ENCODE peak calls at places on chromosomes 12 and 14, in four cellular contexts. F, I, M and A are unnamed samples.

GRCh38 chr12:26833692-26834168 is 736 bp upstream of the ITPR2 start:
- DNase-seq in F (peak; percentile 24), I (no peak), M (peak; percentile 22), A (peak; percentile 41)

GRCh38 chr12:15796493-15797141 is 7.4 kb upstream of the EPS8 start:
- DNase-seq in F (no peak), I (no peak), M (no peak), A (no peak)

GRCh38 chr14:86815341-86815740 is 1177.6 kb downstream of the GALC start:
- DNase-seq in F (no peak), I (no peak), M (no peak), A (no peak)

GRCh38 chr12:124776126-124776513 is 87.5 kb downstream of the SCARB1 start:
- DNase-seq in F (no peak), I (no peak), M (no peak), A (no peak)

GRCh38 chr14:105472496-105472991 is 2.1 kb upstream of the CRIP2 start:
- DNase-seq in F (no peak), I (no peak), M (no peak), A (no peak)

GRCh38 chr12:104680070-104680469 is 223.3 kb downstream of the CHST11 start:
- DNase-seq in F (peak; percentile 22), I (peak; percentile 23), M (no peak), A (no peak)

GRCh38 chr12:3597526-3598210 is 106.7 kb downstream of the PRMT8 start:
- DNase-seq in F (no peak), I (no peak), M (no peak), A (no peak)

GRCh38 chr14:101552786-101553231 is 8.5 kb upstream of the DIO3 start:
- DNase-seq in F (no peak), I (no peak), M (no peak), A (no peak)

GRCh38 chr14:104858811-104859426 is 6.1 kb upstream of the CEP170B start:
- DNase-seq in F (no peak), I (no peak), M (no peak), A (no peak)

GRCh38 chr12:28563286-28563685 is 373.0 kb downstream of the CCDC91 start:
- DNase-seq in F (no peak), I (no peak), M (no peak), A (no peak)

GRCh38 chr12:104426926-104427546 is 29.7 kb upstream of the CHST11 start:
- DNase-seq in F (no peak), I (no peak), M (no peak), A (no peak)

GRCh38 chr14:105475916-105476845 is 1.6 kb downstream of the CRIP2 start:
- DNase-seq in F (no peak), I (no peak), M (peak; percentile 81), A (no peak)

GRCh38 chr12:119156401-119156800 is 22.3 kb upstream of the HSPB8 start:
- DNase-seq in F (no peak), I (no peak), M (no peak), A (no peak)

GRCh38 chr14:77204457-77204796 is 22.8 kb downstream of the TMEM63C start:
- DNase-seq in F (no peak), I (no peak), M (no peak), A (no peak)

GRCh38 chr12:93476555-93476954 is 9.2 kb downstream of the MRPL42 start:
- DNase-seq in F (no peak), I (no peak), M (no peak), A (no peak)

GRCh38 chr14:25049559-25050493 is at the start of gene STXBP6:
- DNase-seq in F (peak; percentile 25), I (no peak), M (peak; percentile 74), A (peak; percentile 22)

GRCh38 chr12:1993341-1993740 is 10.9 kb downstream of the DCP1B start:
- DNase-seq in F (no peak), I (no peak), M (no peak), A (no peak)

GRCh38 chr12:114003286-114003685 is 37.2 kb upstream of the RBM19 start:
- DNase-seq in F (no peak), I (no peak), M (no peak), A (no peak)

GRCh38 chr12:69330475-69331473 is 17.4 kb upstream of the LYZ start:
- DNase-seq in F (peak; percentile 25), I (peak; percentile 62), M (peak; percentile 11), A (no peak)

GRCh38 chr12:48979602-48980388 is 1.7 kb downstream of the WNT1 start:
- DNase-seq in F (no peak), I (no peak), M (no peak), A (no peak)

GRCh38 chr12:71333418-71333817 is 106.2 kb upstream of the LGR5 start:
- DNase-seq in F (no peak), I (no peak), M (no peak), A (no peak)

GRCh38 chr14:35374273-35374681 is 30.3 kb downstream of the NFKBIA start:
- DNase-seq in F (no peak), I (no peak), M (peak; percentile 31), A (no peak)

GRCh38 chr12:52741378-52742195 is 35.6 kb downstream of the KRT76 start:
- DNase-seq in F (peak; percentile 25), I (peak; percentile 19), M (no peak), A (peak; percentile 39)

GRCh38 chr14:31278883-31279282 is 71.3 kb upstream of the HECTD1 start:
- DNase-seq in F (no peak), I (no peak), M (no peak), A (no peak)

GRCh38 chr14:60758875-60759274 is 24.3 kb downstream of the MNAT1 start:
- DNase-seq in F (no peak), I (no peak), M (no peak), A (no peak)

GRCh38 chr14:49036991-49037390 is 549.2 kb downstream of the RPS29 start:
- DNase-seq in F (no peak), I (no peak), M (no peak), A (no peak)

GRCh38 chr14:77965919-77966435 is 166.1 kb downstream of the ADCK1 start:
- DNase-seq in F (peak; percentile 40), I (no peak), M (no peak), A (peak; percentile 53)

GRCh38 chr14:23430733-23431105 is 4.7 kb downstream of the MYH7 start:
- DNase-seq in F (no peak), I (no peak), M (peak; percentile 29), A (no peak)